ENCODE peak calls at places on chromosomes 6 and 20, in seven cellular contexts. B is H9, M is BJ, Q is endothelial cell, C is epithelial cell of esophagus, A is foreskin fibroblast, E is kidney epithelial cell. U is an unnamed sample.

GRCh38 chr6:71982385-71982784 is 96.0 kb downstream of the RIMS1 start:
- DNase-seq in Q (no peak), B (no peak), A (no peak), C (peak), E (no peak), M (no peak), U (peak)

GRCh38 chr6:111769365-111770127 is 103.7 kb downstream of the FYN start:
- DNase-seq in C (no peak), Q (no peak), B (no peak), E (no peak), M (no peak), A (no peak), U (no peak)

GRCh38 chr6:154458565-154459475 is 51.7 kb downstream of the CNKSR3 start:
- DNase-seq in C (no peak), Q (no peak), E (no peak), A (no peak), M (peak), B (no peak), U (no peak)

GRCh38 chr20:58650181-58650775 is 805 bp upstream of the STX16 start:
- DNase-seq in E (no peak), B (peak), Q (peak), C (no peak), M (no peak), A (no peak), U (peak)

GRCh38 chr20:49712918-49713778 is 530 bp downstream of the B4GALT5 start:
- DNase-seq in C (no peak), B (peak), M (no peak), A (no peak), Q (peak), E (no peak), U (peak)

GRCh38 chr20:32945710-32946221 is 58.5 kb downstream of the SUN5 start:
- DNase-seq in Q (peak), A (peak), M (no peak), C (peak), E (peak), B (no peak), U (no peak)

GRCh38 chr6:47413752-47414516 is 63.7 kb upstream of the CD2AP start:
- DNase-seq in A (peak), Q (peak), E (no peak), M (peak), B (no peak), C (peak), U (peak)

GRCh38 chr20:4681971-4682370 is 39.7 kb upstream of the PRND start:
- DNase-seq in A (peak), M (no peak), E (no peak), Q (no peak), B (no peak), C (peak), U (no peak)

GRCh38 chr6:144824018-144824417 is 538.9 kb downstream of the UTRN start:
- DNase-seq in E (no peak), M (no peak), C (no peak), Q (no peak), A (no peak), B (no peak), U (no peak)

DNA sequence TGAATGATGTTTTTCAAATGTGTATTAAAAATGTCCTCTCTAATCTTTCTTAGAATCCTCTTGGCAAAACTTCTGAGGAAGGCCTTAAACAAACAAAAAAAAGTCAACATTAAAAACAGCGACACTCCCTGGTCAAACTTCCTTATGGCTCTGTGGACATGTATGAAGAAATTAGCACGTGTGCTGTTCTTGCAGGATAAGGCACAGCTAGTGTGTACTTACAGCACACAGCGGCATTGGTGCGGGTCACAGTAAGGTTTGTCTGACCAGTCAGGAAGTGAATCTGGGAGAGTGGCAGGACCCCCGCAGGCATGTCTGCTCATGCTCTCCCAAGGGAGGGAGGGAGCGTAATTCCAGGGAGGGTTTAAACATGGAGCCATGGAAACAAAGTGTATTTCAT is 38.8 kb downstream of the SLC22A1 start:
- DNase-seq in Q (no peak), B (no peak), C (peak), M (no peak), A (no peak), E (no peak), U (no peak)
- TF ChIP-seq CTCF in Q (no peak), B (no peak), C (peak), M (no peak), A (no peak), E (no peak), U (no peak)

DNA sequence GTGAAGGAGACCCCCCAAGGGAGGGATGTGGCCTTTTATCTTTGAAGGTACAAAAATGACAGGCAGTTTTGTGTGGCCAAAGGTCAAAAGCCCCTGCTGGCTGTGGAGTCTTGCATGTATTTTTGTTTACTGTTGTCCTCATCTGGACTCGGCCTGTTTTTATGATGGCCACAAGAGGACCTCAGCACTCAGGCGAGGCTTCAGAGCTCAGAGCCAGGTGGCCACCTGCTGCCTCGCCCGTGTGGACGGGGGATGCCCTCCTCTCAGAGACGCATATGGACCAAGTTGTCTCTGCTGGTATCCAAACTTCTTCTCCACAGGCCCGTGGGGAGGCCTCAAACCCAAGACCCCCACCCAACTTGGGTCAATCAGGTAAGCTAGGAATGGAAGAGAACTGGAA is 118.2 kb downstream of the DACT2 start:
- DNase-seq in B (peak), M (no peak), E (no peak), A (no peak), C (no peak), Q (no peak), U (no peak)
- TF ChIP-seq CTCF in B (peak), M (no peak), E (peak), A (no peak), C (no peak), Q (no peak), U (no peak)

GRCh38 chr6:152096863-152097496 is 289.5 kb downstream of the ESR1 start:
- DNase-seq in B (no peak), E (no peak), C (peak), M (peak), A (peak), Q (no peak), U (no peak)
- TF ChIP-seq CTCF in B (no peak), E (no peak), C (peak), M (peak), A (peak), Q (no peak), U (no peak)

GRCh38 chr20:50794181-50794845 is 548 bp upstream of the BCAS4 start:
- DNase-seq in A (no peak), B (no peak), Q (no peak), E (no peak), M (no peak), C (no peak), U (no peak)
- TF ChIP-seq CTCF in A (peak), B (no peak), Q (no peak), E (peak), M (no peak), C (no peak), U (no peak)

GRCh38 chr6:28980797-28981390 is 24.2 kb downstream of the ZNF311 start:
- DNase-seq in A (peak), Q (peak), B (peak), E (no peak), M (no peak), C (peak), U (peak)
- TF ChIP-seq CTCF in A (peak), Q (no peak), B (peak), E (peak), M (peak), C (peak), U (no peak)